ENCODE peak calls at places on chromosomes 3 and 15, in four cellular contexts. One of them, this sample, is unnamed. For H3K4me1 and H3K9me3, the result is how much of the 10 kb centered on the place peaks cover.

GRCh38 chr15:59232476-59232875 is 25.8 kb downstream of the LDHAL6B start:
- DNase-seq in H1: no peak
- DNase-seq in upper lobe of right lung: no peak
- DNase-seq in body of pancreas: no peak
- DNase-seq in this sample: no peak

GRCh38 chr3:182486459-182486858 is 306.8 kb upstream of the ATP11B start:
- DNase-seq in H1: no peak
- DNase-seq in upper lobe of right lung: no peak
- DNase-seq in body of pancreas: no peak
- DNase-seq in this sample: no peak

GRCh38 chr15:61301701-61302100 is 72.6 kb upstream of the RORA start:
- DNase-seq in H1: no peak
- DNase-seq in upper lobe of right lung: no peak
- DNase-seq in body of pancreas: no peak
- DNase-seq in this sample: no peak

GRCh38 chr3:119149484-119149883 is 3.5 kb downstream of the TEX55 start:
- DNase-seq in H1: no peak
- DNase-seq in upper lobe of right lung: no peak
- DNase-seq in body of pancreas: no peak
- DNase-seq in this sample: no peak

GRCh38 chr3:171528102-171528501 is 67.9 kb upstream of the TNIK start:
- DNase-seq in H1: no peak
- DNase-seq in upper lobe of right lung: no peak
- DNase-seq in body of pancreas: no peak
- DNase-seq in this sample: no peak

GRCh38 chr3:137165117-137165806 is 207.5 kb downstream of the IL20RB start:
- DNase-seq in H1: no peak
- DNase-seq in upper lobe of right lung: no peak
- DNase-seq in body of pancreas: no peak
- DNase-seq in this sample: no peak

GRCh38 chr3:72395654-72396415 is 452.4 kb downstream of the SHQ1 start:
- DNase-seq in H1: no peak
- DNase-seq in upper lobe of right lung: no peak
- DNase-seq in body of pancreas: no peak
- DNase-seq in this sample: no peak

GRCh38 chr3:165854696-165855095 is 17.5 kb upstream of the BCHE start:
- DNase-seq in H1: no peak
- DNase-seq in upper lobe of right lung: no peak
- DNase-seq in body of pancreas: no peak
- DNase-seq in this sample: no peak

GRCh38 chr3:63405882-63406281 is 127.8 kb downstream of the SYNPR start:
- DNase-seq in H1: no peak
- DNase-seq in upper lobe of right lung: no peak
- DNase-seq in body of pancreas: peak
- DNase-seq in this sample: no peak

GRCh38 chr3:137642831-137643230 is 121.3 kb upstream of the SOX14 start:
- DNase-seq in H1: no peak
- DNase-seq in upper lobe of right lung: no peak
- DNase-seq in body of pancreas: peak
- DNase-seq in this sample: no peak

GRCh38 chr3:127033171-127033570 is 50.3 kb downstream of the PLXNA1 start:
- DNase-seq in H1: no peak
- DNase-seq in upper lobe of right lung: no peak
- DNase-seq in body of pancreas: no peak
- DNase-seq in this sample: no peak

GRCh38 chr3:110932515-110933095 is 139.0 kb upstream of the NECTIN3 start:
- DNase-seq in H1: no peak
- DNase-seq in upper lobe of right lung: no peak
- DNase-seq in body of pancreas: no peak
- DNase-seq in this sample: no peak

GRCh38 chr3:161977063-161977462 is 480.5 kb downstream of the OTOL1 start:
- DNase-seq in H1: no peak
- DNase-seq in upper lobe of right lung: no peak
- DNase-seq in body of pancreas: no peak
- DNase-seq in this sample: no peak

GRCh38 chr3:89227218-89227617 is 119.8 kb downstream of the EPHA3 start:
- DNase-seq in H1: no peak
- DNase-seq in upper lobe of right lung: no peak
- DNase-seq in body of pancreas: no peak
- DNase-seq in this sample: no peak

GRCh38 chr3:168322941-168323340 is 227.2 kb upstream of the GOLIM4 start:
- DNase-seq in H1: no peak
- DNase-seq in upper lobe of right lung: no peak
- DNase-seq in body of pancreas: no peak
- DNase-seq in this sample: no peak

GRCh38 chr15:90143176-90143655 is 40.9 kb upstream of the IDH2 start:
- DNase-seq in H1: peak
- DNase-seq in upper lobe of right lung: peak
- DNase-seq in body of pancreas: peak
- DNase-seq in this sample: peak

GRCh38 chr3:12318758-12319621 is 30.1 kb downstream of the PPARG start:
- DNase-seq in H1: no peak
- DNase-seq in upper lobe of right lung: no peak
- DNase-seq in body of pancreas: no peak
- DNase-seq in this sample: no peak

GRCh38 chr15:39976291-39977274 is 42.7 kb downstream of the EIF2AK4 start:
- DNase-seq in H1: peak
- DNase-seq in upper lobe of right lung: peak
- DNase-seq in body of pancreas: peak
- DNase-seq in this sample: peak

GRCh38 chr3:137259089-137259488 is 301.3 kb downstream of the IL20RB start:
- DNase-seq in H1: no peak
- DNase-seq in upper lobe of right lung: no peak
- DNase-seq in body of pancreas: no peak
- DNase-seq in this sample: no peak

GRCh38 chr3:88003115-88003755 is 55.6 kb downstream of the CGGBP1 start:
- DNase-seq in H1: no peak
- DNase-seq in upper lobe of right lung: no peak
- DNase-seq in body of pancreas: no peak
- DNase-seq in this sample: no peak

GRCh38 chr3:193744822-193745684 is 152.0 kb downstream of the OPA1 start:
- DNase-seq in H1: no peak
- DNase-seq in upper lobe of right lung: no peak
- DNase-seq in body of pancreas: peak
- DNase-seq in this sample: no peak

GRCh38 chr15:20340931-20341661 is 200.5 kb downstream of the GOLGA6L6 start:
- DNase-seq in H1: no peak
- DNase-seq in upper lobe of right lung: peak
- DNase-seq in body of pancreas: peak
- DNase-seq in this sample: peak

DNA sequence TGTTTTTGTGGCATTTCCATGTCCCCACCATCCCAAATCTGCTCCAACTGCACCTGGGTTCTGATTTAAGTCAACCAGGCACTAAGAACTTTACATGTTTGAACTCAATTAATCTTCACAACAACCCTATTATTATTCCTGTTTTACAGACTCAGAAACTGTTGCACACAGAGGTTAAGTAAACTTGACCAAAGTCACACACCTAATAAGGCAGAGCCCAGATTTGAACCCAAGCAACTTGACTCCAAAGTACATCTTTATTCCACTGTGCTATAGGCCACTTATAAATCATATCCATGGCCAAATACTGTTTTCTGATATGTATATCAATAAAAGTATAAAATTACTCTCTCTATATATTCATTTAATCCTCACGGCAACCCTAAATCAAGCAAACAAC is 16.4 kb downstream of the TM4SF18 start:
- DNase-seq in H1: no peak
- DNase-seq in upper lobe of right lung: no peak
- DNase-seq in body of pancreas: no peak
- DNase-seq in this sample: no peak
- H3K4me1 ChIP-seq in H1: under half
- H3K4me1 ChIP-seq in upper lobe of right lung: under half
- H3K4me1 ChIP-seq in body of pancreas: under half
- H3K4me1 ChIP-seq in this sample: under half

GRCh38 chr15:63292241-63292640 is 14.8 kb downstream of the APH1B start:
- DNase-seq in H1: no peak
- DNase-seq in upper lobe of right lung: no peak
- DNase-seq in body of pancreas: no peak
- DNase-seq in this sample: no peak

GRCh38 chr15:63292771-63293170 is 15.4 kb downstream of the APH1B start:
- DNase-seq in H1: no peak
- DNase-seq in upper lobe of right lung: no peak
- DNase-seq in body of pancreas: no peak
- DNase-seq in this sample: no peak

GRCh38 chr15:63294354-63294753 is 16.9 kb downstream of the APH1B start:
- DNase-seq in H1: no peak
- DNase-seq in upper lobe of right lung: no peak
- DNase-seq in body of pancreas: no peak
- DNase-seq in this sample: no peak

GRCh38 chr15:63288778-63289378 is 11.5 kb downstream of the APH1B start:
- DNase-seq in H1: no peak
- DNase-seq in upper lobe of right lung: no peak
- DNase-seq in body of pancreas: no peak
- DNase-seq in this sample: no peak

DNA sequence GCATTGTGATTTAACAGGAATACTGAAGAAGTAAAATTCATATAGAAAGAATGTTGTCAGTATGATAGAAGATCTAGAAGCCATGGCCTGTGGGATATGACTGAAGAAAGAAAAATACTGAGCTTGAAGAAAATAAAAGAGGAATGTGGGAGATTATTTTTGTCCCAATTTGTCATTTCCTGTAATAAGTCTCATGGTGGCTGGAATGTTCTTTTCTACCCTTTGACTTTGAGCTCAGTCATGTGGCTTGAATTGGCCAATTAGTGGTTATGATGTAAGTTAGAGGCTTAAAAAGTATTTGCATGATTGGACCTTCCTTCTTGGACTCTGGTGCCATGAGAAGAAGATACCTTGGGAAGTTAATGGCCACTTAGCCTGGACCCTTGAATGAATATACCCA is 14.1 kb downstream of the APH1B start:
- DNase-seq in H1: no peak
- DNase-seq in upper lobe of right lung: no peak
- DNase-seq in body of pancreas: no peak
- DNase-seq in this sample: no peak
- H3K27ac ChIP-seq in H1: no peak
- H3K27ac ChIP-seq in upper lobe of right lung: peak
- H3K27ac ChIP-seq in body of pancreas: no peak
- H3K27ac ChIP-seq in this sample: peak

GRCh38 chr15:25094066-25094465 is 139.3 kb downstream of the SNRPN start:
- DNase-seq in H1: no peak
- DNase-seq in upper lobe of right lung: no peak
- DNase-seq in body of pancreas: no peak
- DNase-seq in this sample: no peak
- H3K9me3 ChIP-seq in H1: under half
- H3K9me3 ChIP-seq in upper lobe of right lung: half or more
- H3K9me3 ChIP-seq in body of pancreas: under half
- H3K9me3 ChIP-seq in this sample: under half

DNA sequence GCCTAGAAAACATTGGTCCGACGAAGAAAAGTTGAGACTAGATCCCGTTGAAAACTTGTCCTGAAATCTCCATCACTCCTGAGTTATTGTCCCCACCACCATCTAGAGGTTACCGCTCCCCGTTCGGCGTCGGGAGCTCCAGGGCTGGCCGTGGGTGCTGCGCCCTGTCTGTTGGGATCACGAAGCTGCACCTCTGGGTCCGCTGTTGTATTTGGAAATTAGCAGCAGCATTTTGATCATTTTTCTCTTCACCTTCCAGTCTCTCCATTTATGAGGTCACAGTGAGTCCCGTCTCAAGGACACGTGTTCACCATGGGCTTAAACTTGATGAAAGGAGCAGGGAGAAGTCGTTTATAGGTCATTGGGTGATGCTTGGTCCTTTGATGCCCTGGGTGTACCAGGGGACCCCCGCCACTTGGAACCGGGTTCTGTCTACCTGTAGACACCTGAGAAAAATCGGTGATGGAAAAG is 565 bp downstream of the MANF start:
- DNase-seq in H1: no peak
- DNase-seq in upper lobe of right lung: no peak
- DNase-seq in body of pancreas: no peak
- DNase-seq in this sample: peak
- H3K4me1 ChIP-seq in H1: under half
- H3K4me1 ChIP-seq in upper lobe of right lung: under half
- H3K4me1 ChIP-seq in body of pancreas: half or more
- H3K4me1 ChIP-seq in this sample: under half

GRCh38 chr15:28255965-28256364 is 66.0 kb downstream of the HERC2 start:
- DNase-seq in H1: no peak
- DNase-seq in upper lobe of right lung: no peak
- DNase-seq in body of pancreas: no peak
- DNase-seq in this sample: no peak

DNA sequence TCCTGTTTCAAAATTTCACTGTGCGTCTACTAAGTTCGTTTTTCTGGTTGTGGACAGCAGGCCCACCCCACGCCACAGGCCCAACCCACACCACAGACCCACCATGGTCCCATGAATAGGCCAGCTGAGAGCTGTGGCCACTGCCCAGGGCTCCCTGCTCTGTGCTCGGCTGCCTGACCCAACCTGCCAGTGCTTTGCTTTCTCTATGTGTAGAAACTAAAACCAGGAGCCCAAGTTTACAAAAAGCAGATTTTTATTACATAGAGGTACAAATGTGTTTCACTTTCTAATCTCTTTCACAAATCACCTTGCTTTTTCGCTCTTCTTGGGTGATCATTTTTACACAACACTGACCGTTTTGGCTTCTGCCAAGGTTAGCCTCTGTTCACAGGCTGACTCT is 69.1 kb downstream of the HERC2 start:
- DNase-seq in H1: no peak
- DNase-seq in upper lobe of right lung: no peak
- DNase-seq in body of pancreas: no peak
- DNase-seq in this sample: no peak
- H3K27ac ChIP-seq in H1: no peak
- H3K27ac ChIP-seq in upper lobe of right lung: no peak
- H3K27ac ChIP-seq in body of pancreas: no peak
- H3K27ac ChIP-seq in this sample: no peak

GRCh38 chr3:155326249-155326648 is 32.8 kb upstream of the STRIT1 start:
- DNase-seq in H1: no peak
- DNase-seq in upper lobe of right lung: no peak
- DNase-seq in body of pancreas: no peak
- DNase-seq in this sample: no peak
- H3K9me3 ChIP-seq in H1: under half
- H3K9me3 ChIP-seq in upper lobe of right lung: under half
- H3K9me3 ChIP-seq in body of pancreas: under half
- H3K9me3 ChIP-seq in this sample: under half

GRCh38 chr15:67126551-67127333 is 61.3 kb downstream of the SMAD3 start:
- DNase-seq in H1: no peak
- DNase-seq in upper lobe of right lung: no peak
- DNase-seq in body of pancreas: peak
- DNase-seq in this sample: no peak
- H3K4me1 ChIP-seq in H1: under half
- H3K4me1 ChIP-seq in upper lobe of right lung: half or more
- H3K4me1 ChIP-seq in body of pancreas: half or more
- H3K4me1 ChIP-seq in this sample: half or more

DNA sequence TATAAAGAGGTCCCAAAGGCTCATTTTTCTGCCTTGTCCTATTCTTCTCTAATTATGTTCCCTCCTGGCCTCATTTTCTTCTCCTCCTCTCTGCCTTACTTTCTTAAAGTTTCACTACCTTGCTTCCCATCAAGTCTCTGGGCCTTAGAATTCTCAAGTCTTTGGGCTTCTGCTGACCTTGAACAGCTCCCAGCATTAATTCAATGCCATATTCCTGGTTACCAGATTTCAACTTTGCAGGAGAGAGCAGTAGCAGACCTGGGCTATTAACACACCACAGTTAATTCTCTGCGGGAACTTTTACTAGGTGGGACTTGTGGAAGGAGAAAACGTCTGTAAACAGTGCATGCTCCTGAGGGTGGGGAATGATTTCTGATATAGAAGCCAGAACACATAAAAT is 214.6 kb downstream of the MEIS2 start:
- DNase-seq in H1: no peak
- DNase-seq in upper lobe of right lung: no peak
- DNase-seq in body of pancreas: no peak
- DNase-seq in this sample: no peak
- H3K27ac ChIP-seq in H1: no peak
- H3K27ac ChIP-seq in upper lobe of right lung: no peak
- H3K27ac ChIP-seq in body of pancreas: no peak
- H3K27ac ChIP-seq in this sample: no peak

GRCh38 chr3:93936549-93936948 is 37.1 kb downstream of the PROS1 start:
- DNase-seq in H1: no peak
- DNase-seq in upper lobe of right lung: no peak
- DNase-seq in body of pancreas: no peak
- DNase-seq in this sample: no peak
- H3K9me3 ChIP-seq in H1: under half
- H3K9me3 ChIP-seq in upper lobe of right lung: under half
- H3K9me3 ChIP-seq in body of pancreas: under half
- H3K9me3 ChIP-seq in this sample: under half